ENCODE peak calls at places on chromosomes 5 and 9, in seven cellular contexts. O is astrocyte, D is fibroblast of lung, V is PC-9, Z is mammary epithelial cell, U is GM23248, C is endothelial cell of umbilical vein. T is an unnamed sample.

GRCh38 chr5:37272564-37272963 is 23.4 kb upstream of the CPLANE1 start:
- DNase-seq in D (peak), U (peak), Z (peak), C (no peak), O (peak), V (peak), T (no peak)

GRCh38 chr5:27318701-27319100 is 280.3 kb upstream of the CDH9 start:
- DNase-seq in C (no peak), V (no peak), Z (no peak), O (peak), U (peak), D (peak), T (no peak)

GRCh38 chr5:133244242-133244641 is 192.4 kb downstream of the HSPA4 start:
- DNase-seq in U (no peak), O (no peak), D (peak), V (no peak), C (no peak), Z (no peak), T (peak)

GRCh38 chr9:68492801-68493200 is 47.9 kb downstream of the TMEM252 start:
- DNase-seq in U (no peak), V (no peak), Z (no peak), C (no peak), O (no peak), D (no peak), T (no peak)

GRCh38 chr9:33517373-33517772 is 6.7 kb upstream of the ANKRD18B start:
- DNase-seq in O (peak), C (peak), Z (peak), U (peak), D (peak), V (peak), T (peak)

GRCh38 chr5:133421806-133422205 is 190.5 kb downstream of the FSTL4 start:
- DNase-seq in O (no peak), V (no peak), Z (no peak), U (no peak), D (no peak), C (no peak), T (no peak)

GRCh38 chr5:94884294-94884693 is 265.8 kb downstream of the SLF1 start:
- DNase-seq in C (no peak), V (no peak), D (peak), U (no peak), Z (no peak), O (peak), T (no peak)

GRCh38 chr5:1916041-1917001 is 33.6 kb upstream of the IRX4 start:
- DNase-seq in V (no peak), O (no peak), Z (no peak), U (no peak), C (no peak), D (no peak), T (no peak)

GRCh38 chr5:33322632-33323031 is 118.1 kb upstream of the TARS1 start:
- DNase-seq in V (no peak), U (no peak), C (no peak), O (no peak), Z (no peak), D (no peak), T (no peak)

GRCh38 chr5:10695055-10695649 is 65.9 kb downstream of the DAP start:
- DNase-seq in O (peak), U (peak), Z (peak), C (peak), V (peak), D (peak), T (no peak)

GRCh38 chr9:69380811-69381210 is 55.8 kb downstream of the ENTREP1 start:
- DNase-seq in D (peak), C (no peak), U (peak), O (peak), V (no peak), Z (no peak), T (no peak)

GRCh38 chr5:178305801-178306200 is 73.2 kb upstream of the PHYKPL start:
- DNase-seq in U (no peak), C (no peak), V (no peak), D (no peak), O (no peak), Z (no peak), T (no peak)

GRCh38 chr5:10913846-10914245 is 152.8 kb upstream of the DAP start:
- DNase-seq in C (no peak), U (peak), O (peak), Z (peak), D (peak), V (peak), T (no peak)

GRCh38 chr5:172707285-172708182 is 63.5 kb downstream of the DUSP1 start:
- DNase-seq in O (peak), Z (peak), V (no peak), C (peak), D (peak), U (peak), T (peak)

GRCh38 chr9:73497796-73498195 is 346.1 kb downstream of the ANXA1 start:
- DNase-seq in Z (no peak), O (no peak), C (no peak), V (no peak), U (no peak), D (no peak), T (no peak)

GRCh38 chr5:134500699-134501430 is 24.6 kb upstream of the JADE2 start:
- DNase-seq in V (no peak), O (peak), D (no peak), U (no peak), Z (no peak), C (no peak), T (no peak)

GRCh38 chr5:4480528-4481404 is 659.4 kb upstream of the ADAMTS16 start:
- DNase-seq in O (no peak), C (no peak), V (no peak), D (no peak), Z (no peak), U (no peak), T (no peak)

GRCh38 chr9:134554011-134554749 is 87.4 kb upstream of the COL5A1 start:
- DNase-seq in O (no peak), V (no peak), U (no peak), C (no peak), Z (no peak), D (no peak), T (no peak)

GRCh38 chr5:102106599-102106998 is 189.5 kb downstream of the SLCO4C1 start:
- DNase-seq in Z (no peak), V (no peak), D (no peak), U (no peak), O (no peak), C (no peak), T (no peak)

GRCh38 chr5:134111741-134112647 is 2.5 kb upstream of the TCF7 start:
- DNase-seq in D (peak), U (peak), Z (peak), O (peak), V (no peak), C (no peak), T (no peak)

GRCh38 chr9:81035171-81035570 is 654.2 kb downstream of the TLE1 start:
- DNase-seq in U (peak), O (peak), V (no peak), Z (peak), D (peak), C (no peak), T (no peak)

GRCh38 chr9:86946712-86947145 is 577 bp downstream of the GAS1 start:
- DNase-seq in D (peak), U (peak), Z (no peak), C (peak), O (peak), V (no peak), T (peak)

GRCh38 chr5:155883966-155884555 is 442.9 kb upstream of the SGCD start:
- DNase-seq in V (no peak), D (peak), C (no peak), Z (no peak), U (peak), O (peak), T (no peak)

GRCh38 chr5:138035605-138036537 is 3.0 kb upstream of the FAM13B start:
- DNase-seq in V (peak), O (peak), U (peak), Z (peak), D (peak), C (peak), T (peak)

GRCh38 chr9:71647094-71647591 is 121.2 kb downstream of the CEMIP2 start:
- DNase-seq in U (peak), Z (peak), C (peak), O (peak), V (peak), D (peak), T (no peak)

GRCh38 chr5:18881615-18882014 is 1106.4 kb downstream of the CDH18 start:
- DNase-seq in U (no peak), O (no peak), D (no peak), C (no peak), V (no peak), Z (no peak), T (no peak)

GRCh38 chr5:68548959-68549676 is 333.6 kb downstream of the PIK3R1 start:
- DNase-seq in D (peak), Z (peak), C (no peak), V (peak), U (peak), O (peak), T (no peak)

GRCh38 chr5:72205431-72206009 is 98.2 kb downstream of the MAP1B start:
- DNase-seq in C (no peak), U (peak), V (no peak), D (peak), Z (no peak), O (peak), T (no peak)

GRCh38 chr5:118806571-118806970 is 181.8 kb downstream of the DTWD2 start:
- DNase-seq in C (no peak), Z (peak), V (no peak), D (no peak), U (no peak), O (no peak), T (no peak)

GRCh38 chr9:73871636-73872035 is 625.5 kb upstream of the RORB start:
- DNase-seq in U (no peak), O (peak), C (no peak), V (no peak), D (peak), Z (no peak), T (no peak)

GRCh38 chr9:101737165-101737704 is 1.2 kb downstream of the GRIN3A start:
- DNase-seq in O (no peak), Z (no peak), D (no peak), U (no peak), C (no peak), V (no peak), T (no peak)
- TF ChIP-seq EZH2 in O (no peak), Z (no peak), D (no peak), U (no peak), C (no peak), V (no peak), T (no peak)

GRCh38 chr5:123659006-123659405 is 147.0 kb downstream of the CSNK1G3 start:
- DNase-seq in U (peak), C (no peak), O (peak), D (peak), Z (no peak), V (no peak), T (no peak)
- TF ChIP-seq EZH2 in U (no peak), C (no peak), O (no peak), D (no peak), Z (no peak), V (no peak), T (no peak)

GRCh38 chr5:171315386-171315891 is 6.4 kb downstream of the TLX3 start:
- DNase-seq in D (no peak), Z (no peak), U (no peak), V (no peak), C (no peak), O (no peak), T (no peak)
- TF ChIP-seq EZH2 in D (no peak), Z (peak), U (peak), V (no peak), C (no peak), O (peak), T (no peak)

DNA sequence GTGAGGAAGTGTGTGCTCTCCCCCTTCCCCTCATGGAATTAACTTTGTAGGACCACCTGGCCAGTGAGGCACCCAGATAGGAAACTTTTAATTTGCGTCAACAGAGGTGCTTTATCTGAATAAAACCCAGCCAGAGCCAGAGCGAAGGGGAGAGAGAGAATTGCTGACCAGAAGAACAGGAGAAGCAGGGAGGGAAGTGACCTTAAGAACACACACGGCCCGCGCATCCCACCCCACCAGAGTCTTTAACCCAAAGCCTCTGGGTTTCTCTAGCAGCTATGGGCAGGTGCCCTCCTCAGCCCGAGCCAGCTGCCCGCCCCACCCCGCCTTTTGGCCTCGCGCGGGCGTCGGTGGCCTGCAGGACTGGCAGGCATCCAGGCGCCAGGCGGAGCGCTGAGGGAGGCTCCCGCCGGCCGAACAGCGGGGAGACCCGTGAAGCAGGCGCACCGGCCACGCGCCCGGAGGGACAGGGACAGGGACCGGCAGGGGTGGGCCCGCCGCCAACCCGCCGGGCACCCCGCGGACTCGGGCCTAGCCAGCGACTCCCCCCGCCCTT is 568 bp downstream of the ERAP1 start:
- DNase-seq in C (peak), V (peak), O (peak), Z (peak), U (peak), D (peak), T (peak)
- TF ChIP-seq EZH2 in C (no peak), V (no peak), O (no peak), Z (no peak), U (no peak), D (no peak), T (no peak)

GRCh38 chr5:165574140-165574539 is 2068.7 kb downstream of the MAT2B start:
- DNase-seq in V (no peak), Z (no peak), C (peak), D (no peak), U (no peak), O (no peak), T (no peak)
- TF ChIP-seq EZH2 in V (no peak), Z (no peak), C (no peak), D (no peak), U (no peak), O (no peak), T (no peak)

DNA sequence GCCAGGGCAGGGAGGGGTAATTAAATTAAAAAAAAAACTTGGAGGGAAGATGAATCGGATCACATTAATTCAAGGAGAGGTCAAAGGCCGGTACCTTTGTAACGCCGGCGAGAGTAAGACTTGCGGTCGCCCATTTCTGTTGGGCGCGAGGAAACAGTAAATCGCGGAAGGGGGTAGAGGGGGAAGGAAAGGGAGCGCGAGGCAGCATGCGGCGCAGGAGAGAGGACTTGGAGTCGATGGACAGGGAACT is 324 bp upstream of the RGMB start:
- DNase-seq in O (no peak), V (no peak), Z (no peak), D (no peak), C (peak), U (no peak), T (no peak)
- TF ChIP-seq EZH2 in O (no peak), V (no peak), Z (no peak), D (no peak), C (no peak), U (no peak), T (no peak)

T was measured in MM.1S.